ENCODE peak calls at places on chromosomes 13 and 19, in ten cellular contexts. Y, S, Q, E, U, X, L, H, I and T are unnamed samples.

GRCh38 chr19:35856001-35856400 is 710 bp upstream of the KIRREL2 start:
- DNase-seq in U (no peak), H (peak), S (peak), E (no peak), L (no peak), I (no peak), Y (peak), Q (no peak), X (peak), T (peak)

GRCh38 chr19:40716031-40716654 is 543 bp downstream of the COQ8B start:
- DNase-seq in H (no peak), U (no peak), S (peak), L (peak), Y (no peak), Q (no peak), E (peak), I (no peak), X (peak), T (no peak)

GRCh38 chr13:71798723-71799122 is 68.3 kb downstream of the DACH1 start:
- DNase-seq in E (no peak), H (no peak), Y (no peak), Q (no peak), U (no peak), I (no peak), L (no peak), S (no peak), X (no peak), T (no peak)

GRCh38 chr13:70330697-70331361 is 222.6 kb upstream of the KLHL1 start:
- DNase-seq in L (no peak), U (no peak), S (no peak), I (peak), E (peak), H (no peak), Q (no peak), Y (no peak), X (no peak), T (no peak)

GRCh38 chr19:7670150-7670784 is 1.4 kb downstream of the RETN start:
- DNase-seq in I (peak), Q (no peak), Y (no peak), S (peak), E (no peak), H (no peak), X (no peak), U (no peak), L (no peak), T (peak)

GRCh38 chr13:51913421-51914136 is 51.8 kb downstream of the CCDC70 start:
- DNase-seq in L (no peak), X (peak), Y (no peak), Q (no peak), I (no peak), S (no peak), E (no peak), U (no peak), H (peak), T (peak)

GRCh38 chr13:34458756-34459462 is 483.2 kb upstream of the NBEA start:
- DNase-seq in E (no peak), X (no peak), Q (no peak), U (no peak), L (no peak), Y (no peak), H (no peak), I (peak), S (no peak), T (no peak)

GRCh38 chr19:2394054-2394668 is 33.2 kb downstream of the TIMM13 start:
- DNase-seq in Q (no peak), U (no peak), Y (no peak), S (no peak), L (no peak), I (peak), H (no peak), E (no peak), X (no peak), T (no peak)

GRCh38 chr19:18208098-18208951 is 4.5 kb upstream of the RAB3A start:
- DNase-seq in L (no peak), E (peak), Q (peak), Y (no peak), S (peak), X (peak), U (peak), H (peak), I (peak), T (peak)

GRCh38 chr13:99214232-99214631 is 13.6 kb downstream of the UBAC2 start:
- DNase-seq in E (no peak), X (no peak), I (no peak), S (no peak), L (peak), Y (no peak), H (no peak), Q (peak), U (no peak), T (peak)

GRCh38 chr13:42643076-42643475 is 69.1 kb downstream of the TNFSF11 start:
- DNase-seq in Q (no peak), E (no peak), L (no peak), S (no peak), U (no peak), Y (no peak), I (no peak), H (no peak), X (no peak), T (no peak)

GRCh38 chr19:18340990-18341868 is 831 bp downstream of the PGPEP1 start:
- DNase-seq in Q (peak), L (no peak), E (peak), H (peak), Y (no peak), X (peak), I (peak), S (peak), U (peak), T (peak)

GRCh38 chr19:19191920-19192882 is at the start of the genes BORCS8 and RFXANK:
- DNase-seq in Y (peak), X (peak), L (peak), E (peak), U (peak), H (peak), I (peak), Q (peak), S (peak), T (peak)

GRCh38 chr19:45790942-45791341 is 1.7 kb downstream of the DMWD start:
- DNase-seq in I (peak), Q (no peak), U (no peak), H (no peak), X (no peak), Y (no peak), S (no peak), E (no peak), L (no peak), T (no peak)

GRCh38 chr13:110643324-110643723 is 28.0 kb downstream of the NAXD start:
- DNase-seq in H (no peak), S (no peak), I (no peak), U (no peak), E (no peak), X (peak), Y (no peak), Q (no peak), L (no peak), T (no peak)

GRCh38 chr13:109904218-109904617 is 117.8 kb upstream of the IRS2 start:
- DNase-seq in X (peak), E (no peak), Q (no peak), L (peak), Y (no peak), U (no peak), S (peak), I (no peak), H (no peak), T (peak)

GRCh38 chr19:13579388-13580060 is 73.2 kb upstream of the CACNA1A start:
- DNase-seq in I (peak), U (peak), E (peak), L (no peak), Q (no peak), X (no peak), S (peak), H (no peak), Y (no peak), T (peak)

GRCh38 chr19:19059837-19060611 is 3.8 kb upstream of the SLC25A42 start:
- DNase-seq in L (no peak), Y (no peak), H (no peak), E (no peak), X (no peak), Q (no peak), S (peak), I (peak), U (no peak), T (no peak)

GRCh38 chr13:28492527-28493367 is 2.2 kb downstream of the FLT1 start:
- DNase-seq in I (no peak), H (no peak), L (no peak), S (no peak), Y (peak), X (no peak), E (no peak), Q (no peak), U (no peak), T (peak)

GRCh38 chr19:18649371-18650047 is 12.7 kb downstream of the KLHL26 start:
- DNase-seq in Q (no peak), X (peak), E (no peak), L (peak), Y (no peak), H (no peak), U (peak), I (peak), S (no peak), T (no peak)

GRCh38 chr13:112900691-112901091 is 68.3 kb upstream of the MCF2L start:
- DNase-seq in Y (no peak), E (no peak), U (no peak), S (no peak), Q (no peak), H (no peak), X (peak), L (no peak), I (peak), T (no peak)

GRCh38 chr13:112576191-112576590 is 11.8 kb downstream of the TUBGCP3 start:
- DNase-seq in L (no peak), Q (no peak), H (no peak), Y (no peak), X (no peak), E (no peak), S (no peak), I (no peak), U (no peak), T (no peak)

GRCh38 chr19:13492128-13492527 is 14.2 kb downstream of the CACNA1A start:
- DNase-seq in Y (no peak), U (peak), H (no peak), L (peak), E (peak), X (no peak), Q (no peak), I (peak), S (no peak), T (peak)

GRCh38 chr13:44117351-44117750 is 237.6 kb downstream of the LACC1 start:
- DNase-seq in E (no peak), S (no peak), L (no peak), Y (no peak), U (peak), I (no peak), X (no peak), H (no peak), Q (no peak), T (peak)
- H2AFZ ChIP-seq in E (peak), S (no peak), L (peak), Y (no peak), U (peak), I (peak), X (no peak), H (peak), Q (no peak), T (no peak)

GRCh38 chr19:11091343-11092153 is 2.3 kb downstream of the LDLR start:
- DNase-seq in S (no peak), L (peak), H (no peak), X (no peak), I (peak), Q (peak), U (peak), Y (no peak), E (peak), T (peak)

GRCh38 chr19:11092181-11092538 is 2.9 kb downstream of the LDLR start:
- DNase-seq in Q (no peak), U (peak), S (no peak), L (peak), X (no peak), I (peak), H (no peak), Y (no peak), E (peak), T (no peak)

GRCh38 chr19:11096210-11096841 is 7.1 kb downstream of the LDLR start:
- DNase-seq in Q (no peak), U (peak), Y (no peak), X (no peak), L (peak), E (peak), I (peak), H (no peak), S (no peak), T (no peak)

GRCh38 chr19:11098327-11098726 is 9.1 kb downstream of the LDLR start:
- DNase-seq in E (no peak), I (no peak), X (no peak), Y (no peak), U (no peak), L (no peak), H (no peak), Q (no peak), S (no peak), T (no peak)

DNA sequence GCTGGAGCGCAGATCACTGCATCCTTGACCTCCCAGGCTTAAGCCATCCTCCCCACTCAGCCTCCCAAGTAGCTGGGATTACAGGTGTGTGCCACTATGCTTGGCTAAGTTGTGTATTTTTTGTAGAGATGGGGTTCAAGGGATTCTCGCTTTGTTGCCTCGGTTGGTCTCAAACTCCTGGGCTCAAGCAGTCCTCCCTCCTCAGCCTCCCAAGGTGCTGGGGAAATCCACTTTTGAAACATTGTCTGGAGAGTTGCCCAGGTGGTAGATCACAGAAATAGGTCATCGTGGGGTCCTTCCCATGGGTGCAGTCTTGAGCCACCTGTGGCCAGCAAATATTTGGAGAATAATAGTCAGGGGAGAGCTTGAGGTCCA is 5.2 kb downstream of the LDLR start:
- DNase-seq in I (no peak), U (no peak), Y (no peak), E (no peak), Q (no peak), X (no peak), L (no peak), H (no peak), S (no peak), T (no peak)
- H2AFZ ChIP-seq in I (no peak), U (no peak), Y (no peak), E (no peak), Q (no peak), X (no peak), L (no peak), H (no peak), S (no peak), T (no peak)

GRCh38 chr13:44857736-44858135 is 131.5 kb downstream of the NUFIP1 start:
- DNase-seq in S (no peak), H (no peak), I (no peak), X (no peak), U (no peak), L (no peak), Y (no peak), E (no peak), Q (no peak), T (no peak)
- H2AFZ ChIP-seq in S (no peak), H (no peak), I (no peak), X (no peak), U (no peak), L (no peak), Y (no peak), E (no peak), Q (no peak), T (no peak)

GRCh38 chr13:25200783-25201182 is 28.7 kb upstream of the AMER2 start:
- DNase-seq in Q (no peak), U (peak), S (no peak), I (no peak), Y (no peak), H (no peak), E (no peak), L (no peak), X (no peak), T (no peak)

GRCh38 chr13:25207291-25207690 is 35.2 kb upstream of the AMER2 start:
- DNase-seq in X (no peak), L (no peak), H (no peak), E (no peak), I (no peak), Q (no peak), Y (no peak), U (no peak), S (no peak), T (no peak)

GRCh38 chr13:25203256-25203794 is 31.2 kb upstream of the AMER2 start:
- DNase-seq in H (no peak), S (no peak), I (peak), U (no peak), E (no peak), Q (no peak), L (no peak), Y (no peak), X (no peak), T (peak)

GRCh38 chr13:25210842-25211241 is 38.8 kb upstream of the AMER2 start:
- DNase-seq in U (no peak), X (no peak), I (no peak), H (no peak), Y (no peak), E (no peak), Q (no peak), S (no peak), L (no peak), T (no peak)

GRCh38 chr13:25204843-25205242 is 32.8 kb upstream of the AMER2 start:
- DNase-seq in Q (no peak), L (no peak), S (no peak), E (no peak), X (no peak), Y (no peak), I (no peak), U (no peak), H (no peak), T (no peak)
- H2AFZ ChIP-seq in Q (no peak), L (no peak), S (no peak), E (no peak), X (no peak), Y (no peak), I (no peak), U (no peak), H (no peak), T (no peak)

GRCh38 chr13:85529216-85529590 is 270.0 kb downstream of the SLITRK6 start:
- DNase-seq in X (no peak), S (no peak), I (no peak), U (peak), Y (no peak), E (peak), L (no peak), H (no peak), Q (no peak), T (no peak)

GRCh38 chr13:85525411-85525810 is 273.8 kb downstream of the SLITRK6 start:
- DNase-seq in U (peak), L (no peak), Q (no peak), S (no peak), E (no peak), Y (no peak), X (no peak), I (no peak), H (no peak), T (no peak)

GRCh38 chr13:85528578-85529215 is 270.5 kb downstream of the SLITRK6 start:
- DNase-seq in I (no peak), U (peak), S (no peak), Y (no peak), H (no peak), Q (no peak), X (no peak), E (peak), L (peak), T (no peak)
- H2AFZ ChIP-seq in I (no peak), U (peak), S (no peak), Y (peak), H (peak), Q (no peak), X (no peak), E (peak), L (peak), T (peak)

DNA sequence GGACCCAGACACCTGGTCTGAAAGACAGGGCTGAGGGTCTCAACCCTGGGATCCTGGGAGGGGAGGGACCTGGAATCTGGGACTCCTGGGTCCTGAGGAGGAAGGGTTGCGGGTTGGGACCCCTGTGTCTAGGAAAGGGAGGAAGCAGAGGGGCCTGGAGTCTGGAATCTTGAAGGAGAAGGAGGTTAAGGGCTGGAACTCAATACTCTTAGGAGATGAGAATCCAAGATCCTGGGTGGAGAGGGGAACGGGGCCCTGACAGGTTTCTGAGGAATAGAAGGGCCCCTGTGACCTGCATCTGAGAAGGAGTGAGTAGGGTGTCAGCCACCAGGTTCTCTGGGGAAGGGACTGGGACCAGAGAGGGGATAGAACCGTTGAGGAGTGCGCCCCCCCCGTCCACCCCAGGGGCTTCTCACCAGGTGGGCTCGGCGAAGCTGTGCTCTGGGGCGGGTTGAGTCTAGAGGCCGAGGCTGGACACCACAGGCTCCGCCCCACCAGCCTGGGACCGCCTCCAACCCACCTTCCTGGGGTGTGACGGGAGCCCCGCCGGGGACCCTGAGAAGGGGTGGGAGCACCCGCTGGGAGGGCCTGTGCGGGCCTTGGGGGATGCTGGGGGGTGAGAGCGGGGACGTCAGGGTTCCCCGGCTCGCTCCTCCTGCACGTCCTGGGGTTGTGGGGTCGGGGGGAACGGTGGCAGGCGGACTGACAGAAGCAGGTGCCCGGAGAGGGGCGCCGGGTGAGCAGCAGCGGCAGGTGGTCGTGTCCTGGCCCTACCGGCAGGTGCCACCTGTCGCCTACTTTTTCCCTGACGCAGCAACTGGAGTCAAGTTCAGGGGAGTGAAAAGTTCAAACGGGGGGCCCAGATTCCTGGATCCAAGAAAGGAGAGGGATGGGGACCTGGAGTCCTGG is at the start of gene MAMSTR:
- DNase-seq in U (no peak), Q (no peak), X (peak), I (peak), H (no peak), E (no peak), Y (no peak), L (no peak), S (peak), T (peak)
- H2AFZ ChIP-seq in U (peak), Q (no peak), X (no peak), I (peak), H (no peak), E (peak), Y (peak), L (peak), S (peak), T (no peak)

GRCh38 chr13:75769141-75769905 is 133.2 kb downstream of the LMO7 start:
- DNase-seq in X (no peak), H (peak), Q (no peak), E (no peak), I (no peak), L (no peak), S (no peak), Y (no peak), U (no peak), T (no peak)

GRCh38 chr13:75770164-75771145 is 134.3 kb downstream of the LMO7 start:
- DNase-seq in H (no peak), S (no peak), Y (no peak), L (no peak), E (no peak), I (no peak), Q (no peak), U (peak), X (no peak), T (no peak)

GRCh38 chr13:75776550-75776949 is 140.4 kb downstream of the LMO7 start:
- DNase-seq in X (no peak), L (no peak), Q (no peak), U (no peak), H (no peak), Y (no peak), S (no peak), I (no peak), E (no peak), T (no peak)

GRCh38 chr13:75774176-75774575 is 138.0 kb downstream of the LMO7 start:
- DNase-seq in E (no peak), I (no peak), Y (no peak), S (no peak), H (no peak), U (no peak), Q (no peak), X (no peak), L (no peak), T (no peak)

GRCh38 chr13:75771818-75772217 is 135.7 kb downstream of the LMO7 start:
- DNase-seq in Q (no peak), E (peak), L (peak), X (no peak), I (peak), H (no peak), U (peak), Y (no peak), S (no peak), T (no peak)
- H2AFZ ChIP-seq in Q (no peak), E (no peak), L (no peak), X (no peak), I (no peak), H (no peak), U (no peak), Y (no peak), S (no peak), T (no peak)